ENCODE peak calls at places on chromosomes 12 and 14, in four cellular contexts. Z is EH; K is activated B cell treated with CpG ODN at 0.5 μM for 24 hours; Y is stimulated activated CD8-positive, alpha-beta memory T cell treated with anti-CD3 and anti-CD28 coated beads, Interleukin-4, amount 100 ng/mL, for 24 hours. Q is an unnamed sample.

GRCh38 chr12:30952036-30952435 is 25.5 kb downstream of the TSPAN11 start:
- DNase-seq in Z (no peak), K (no peak), Y (no peak), Q (no peak)

GRCh38 chr14:93962701-93963601 is 13.4 kb downstream of the ASB2 start:
- DNase-seq in Z (peak; percentile 37), K (peak; percentile 51), Y (no peak), Q (no peak)

GRCh38 chr12:90652280-90652679 is 302.7 kb downstream of the CCER1 start:
- DNase-seq in Z (no peak), K (no peak), Y (no peak), Q (no peak)

GRCh38 chr14:96806836-96807235 is 9.7 kb downstream of the VRK1 start:
- DNase-seq in Z (no peak), K (no peak), Y (no peak), Q (no peak)

GRCh38 chr12:52007158-52007921 is 594 bp downstream of the TAMALIN start:
- DNase-seq in Z (no peak), K (peak; percentile 68), Y (no peak), Q (no peak)

GRCh38 chr14:101560534-101561113 is 671 bp upstream of the DIO3 start:
- DNase-seq in Z (no peak), K (no peak), Y (no peak), Q (no peak)

GRCh38 chr14:24171422-24172260 is at the start of gene REC8:
- DNase-seq in Z (no peak), K (peak; percentile 68), Y (peak; percentile 55), Q (no peak)

GRCh38 chr12:55713721-55714120 is 2.1 kb upstream of the BLOC1S1 start:
- DNase-seq in Z (peak; percentile 91), K (no peak), Y (no peak), Q (no peak)

GRCh38 chr12:3242199-3242863 is 165.2 kb downstream of the TSPAN9 start:
- DNase-seq in Z (no peak), K (no peak), Y (no peak), Q (peak; percentile 57)

GRCh38 chr12:68113644-68114043 is 45.9 kb downstream of the IFNG start:
- DNase-seq in Z (no peak), K (no peak), Y (peak; percentile 24), Q (no peak)

GRCh38 chr14:21940887-21941855 is 267.6 kb upstream of the OR4E1 start:
- DNase-seq in Z (no peak), K (no peak), Y (no peak), Q (no peak)

GRCh38 chr12:51208016-51208660 is 9.7 kb downstream of the POU6F1 start:
- DNase-seq in Z (no peak), K (no peak), Y (no peak), Q (no peak)

GRCh38 chr14:65412189-65412846 is at the start of gene FUT8:
- DNase-seq in Z (peak; percentile 97), K (peak; percentile 93), Y (peak; percentile 95), Q (peak; percentile 98)

GRCh38 chr14:68576496-68577244 is 216.2 kb downstream of the ZFP36L1 start:
- DNase-seq in Z (peak; percentile 92), K (no peak), Y (no peak), Q (no peak)

GRCh38 chr12:116662612-116663144 is 75.2 kb downstream of the SPRING1 start:
- DNase-seq in Z (peak; percentile 56), K (no peak), Y (no peak), Q (peak; percentile 93)

GRCh38 chr14:51335521-51335920 is 95.5 kb downstream of the TMX1 start:
- DNase-seq in Z (peak; percentile 84), K (no peak), Y (no peak), Q (no peak)

GRCh38 chr12:66960704-66961690 is 282.1 kb upstream of the GRIP1 start:
- DNase-seq in Z (no peak), K (no peak), Y (no peak), Q (no peak)

GRCh38 chr14:44898547-44898946 is 63.2 kb downstream of the KLHL28 start:
- DNase-seq in Z (peak; percentile 42), K (no peak), Y (no peak), Q (no peak)

GRCh38 chr12:124422142-124422569 is 127.3 kb downstream of the RFLNA start:
- DNase-seq in Z (no peak), K (no peak), Y (no peak), Q (no peak)

GRCh38 chr12:31232361-31232965 is 93.5 kb downstream of the SINHCAF start:
- DNase-seq in Z (no peak), K (no peak), Y (no peak), Q (no peak)

GRCh38 chr12:105109465-105110212 is 2.1 kb downstream of the WASHC4 start:
- DNase-seq in Z (peak; percentile 73), K (peak; percentile 22), Y (no peak), Q (no peak)

GRCh38 chr14:103220982-103221641 is 97.9 kb downstream of the TNFAIP2 start:
- DNase-seq in Z (no peak), K (no peak), Y (no peak), Q (no peak)

GRCh38 chr14:90627478-90627877 is 188.8 kb downstream of the TTC7B start:
- DNase-seq in Z (no peak), K (no peak), Y (no peak), Q (no peak)

GRCh38 chr12:50397122-50397650 is 777 bp upstream of the FAM186A start:
- DNase-seq in Z (peak; percentile 30), K (no peak), Y (no peak), Q (no peak)

GRCh38 chr12:106113446-106114083 is 25.2 kb downstream of the NUAK1 start:
- DNase-seq in Z (peak; percentile 29), K (no peak), Y (no peak), Q (no peak)

GRCh38 chr12:123942911-123943648 is 29.6 kb downstream of the CCDC92 start:
- DNase-seq in Z (peak; percentile 16), K (no peak), Y (no peak), Q (no peak)

GRCh38 chr14:88493392-88494185 is 61.2 kb downstream of the PTPN21 start:
- DNase-seq in Z (no peak), K (no peak), Y (no peak), Q (no peak)

GRCh38 chr14:63717704-63718103 is 10.2 kb downstream of the SGPP1 start:
- DNase-seq in Z (peak; percentile 34), K (no peak), Y (no peak), Q (no peak)

GRCh38 chr12:90922068-90922743 is 32.8 kb downstream of the CCER1 start:
- DNase-seq in Z (peak; percentile 71), K (no peak), Y (no peak), Q (no peak)

Q was measured in left lobe of liver.